ENCODE peak calls at places on chromosome 10, in four cellular contexts. J is HFF-Myc, M is uterus, B is iris pigment epithelial cell. R is an unnamed sample.

GRCh38 chr10:89241491-89242339 is 9.9 kb downstream of the LIPA start:
- DNase-seq in J (no peak), M (no peak), B (peak; percentile 58), R (no peak)

GRCh38 chr10:22720667-22721066 is 6.3 kb upstream of the PIP4K2A start:
- DNase-seq in J (no peak), M (no peak), B (no peak), R (no peak)

GRCh38 chr10:29105516-29106215 is 183.2 kb upstream of the LYZL1 start:
- DNase-seq in J (no peak), M (no peak), B (peak; percentile 88), R (no peak)

GRCh38 chr10:28533571-28534304 is 820 bp downstream of the WAC start:
- DNase-seq in J (no peak), M (peak; percentile 71), B (peak; percentile 39), R (peak; percentile 64)

GRCh38 chr10:27948191-27948590 is 50.7 kb downstream of the ODAD2 start:
- DNase-seq in J (no peak), M (no peak), B (no peak), R (no peak)

GRCh38 chr10:84531396-84531795 is 203.0 kb downstream of the CCSER2 start:
- DNase-seq in J (no peak), M (no peak), B (no peak), R (no peak)

GRCh38 chr10:132793871-132794849 is 8.2 kb upstream of the NKX6-2 start:
- DNase-seq in J (no peak), M (no peak), B (no peak), R (no peak)

GRCh38 chr10:46033602-46034011 is 3.2 kb upstream of the NCOA4 start:
- DNase-seq in J (no peak), M (peak; percentile 20), B (peak; percentile 80), R (no peak)

GRCh38 chr10:86287966-86288579 is 78.5 kb downstream of the GRID1 start:
- DNase-seq in J (no peak), M (peak; percentile 4), B (no peak), R (no peak)

GRCh38 chr10:35913628-35914027 is 271.5 kb upstream of the FZD8 start:
- DNase-seq in J (no peak), M (no peak), B (peak; percentile 53), R (no peak)

GRCh38 chr10:35992107-35992506 is 350.0 kb upstream of the FZD8 start:
- DNase-seq in J (no peak), M (no peak), B (no peak), R (no peak)

GRCh38 chr10:91354166-91354565 is 56.0 kb upstream of the HECTD2 start:
- DNase-seq in J (no peak), M (no peak), B (no peak), R (no peak)

R was measured in CD14-positive monocyte.